ENCODE peak calls at places on chromosomes 3 and 15, in four cellular contexts. U is RWPE1, J is RWPE2, P is A549. V is an unnamed sample.

GRCh38 chr3:121796970-121797369 is 37.9 kb downstream of the IQCB1 start:
- DNase-seq in U (no peak), J (no peak), P (no peak), V (no peak)

GRCh38 chr3:190031887-190032752 is 88.6 kb downstream of the P3H2 start:
- DNase-seq in U (no peak), J (no peak), P (no peak), V (no peak)

GRCh38 chr3:160948273-160948672 is 156.9 kb downstream of the B3GALNT1 start:
- DNase-seq in U (no peak), J (no peak), P (no peak), V (no peak)

GRCh38 chr3:47418167-47419082 is 37.6 kb downstream of the PTPN23 start:
- DNase-seq in U (no peak), J (no peak), P (peak), V (no peak)

GRCh38 chr3:143362115-143362992 is 242.8 kb downstream of the CHST2 start:
- DNase-seq in U (no peak), J (no peak), P (no peak), V (no peak)

GRCh38 chr3:71397046-71397445 is 186.5 kb downstream of the FOXP1 start:
- DNase-seq in U (peak), J (no peak), P (peak), V (no peak)

GRCh38 chr3:25784971-25785370 is 1.7 kb upstream of the NGLY1 start:
- DNase-seq in U (no peak), J (no peak), P (no peak), V (no peak)

GRCh38 chr3:141881702-141882101 is 5.3 kb downstream of the ATP1B3 start:
- DNase-seq in U (no peak), J (no peak), P (no peak), V (no peak)

GRCh38 chr15:46677491-46677890 is 1039.8 kb upstream of the SEMA6D start:
- DNase-seq in U (no peak), J (no peak), P (no peak), V (no peak)

GRCh38 chr3:120418866-120419490 is 31.8 kb downstream of the FSTL1 start:
- DNase-seq in U (peak), J (no peak), P (peak), V (no peak)

GRCh38 chr3:174791161-174791560 is 68.0 kb upstream of the NAALADL2 start:
- DNase-seq in U (no peak), J (no peak), P (no peak), V (no peak)

GRCh38 chr3:122989856-122990575 is 37.5 kb downstream of the SEMA5B start:
- DNase-seq in U (no peak), J (no peak), P (no peak), V (no peak)

GRCh38 chr15:71755092-71755491 is 55.3 kb upstream of the NR2E3 start:
- DNase-seq in U (no peak), J (no peak), P (no peak), V (no peak)

GRCh38 chr3:61560452-61561373 is 658 bp upstream of the PTPRG start:
- DNase-seq in U (peak), J (peak), P (peak), V (peak)

GRCh38 chr3:3015472-3016089 is 94.6 kb downstream of the IL5RA start:
- DNase-seq in U (no peak), J (no peak), P (no peak), V (no peak)

GRCh38 chr3:154356009-154356408 is 31.7 kb upstream of the DHX36 start:
- DNase-seq in U (peak), J (no peak), P (no peak), V (no peak)

GRCh38 chr15:58489693-58490404 is 58.1 kb downstream of the LIPC start:
- DNase-seq in U (no peak), J (no peak), P (no peak), V (no peak)

DNA sequence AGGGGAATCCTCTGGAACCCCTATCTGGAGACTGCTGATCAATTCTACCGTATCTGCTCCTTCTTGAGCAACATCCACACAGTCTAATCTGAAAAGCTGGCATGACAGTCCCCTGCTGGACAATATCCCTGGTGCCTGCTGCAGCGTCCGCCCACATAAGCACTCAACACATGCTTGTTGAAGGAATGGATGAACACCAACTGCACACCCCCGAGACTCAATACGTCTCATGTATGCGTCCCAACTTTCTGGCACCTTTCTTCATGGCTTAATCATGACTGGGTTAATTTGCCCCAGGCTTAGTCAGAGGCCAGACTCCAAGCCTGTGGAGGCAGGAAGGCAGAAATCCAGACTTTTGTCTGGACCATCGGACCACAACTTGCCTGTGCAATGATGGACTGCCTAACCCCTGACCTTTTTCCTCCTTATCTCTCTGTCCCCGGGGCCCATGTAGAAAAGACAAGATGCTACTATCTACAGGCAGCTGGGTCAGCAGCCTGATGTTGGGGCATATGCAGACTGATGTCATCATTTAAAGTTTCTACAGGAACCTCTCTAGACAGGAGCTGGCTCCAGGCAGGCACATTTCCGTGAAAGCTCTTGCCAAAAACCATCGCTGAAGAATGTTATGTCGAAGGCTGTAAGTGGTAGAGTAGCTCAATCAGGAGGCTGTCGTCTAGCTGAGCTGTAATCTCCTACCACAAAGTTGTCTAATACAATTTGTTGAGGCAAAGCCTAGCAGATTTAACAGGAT is 114.1 kb upstream of the TPM1 start:
- DNase-seq in U (peak), J (no peak), P (peak), V (peak)
- H3K27ac ChIP-seq in U (peak), J (peak), P (peak), V (peak)

DNA sequence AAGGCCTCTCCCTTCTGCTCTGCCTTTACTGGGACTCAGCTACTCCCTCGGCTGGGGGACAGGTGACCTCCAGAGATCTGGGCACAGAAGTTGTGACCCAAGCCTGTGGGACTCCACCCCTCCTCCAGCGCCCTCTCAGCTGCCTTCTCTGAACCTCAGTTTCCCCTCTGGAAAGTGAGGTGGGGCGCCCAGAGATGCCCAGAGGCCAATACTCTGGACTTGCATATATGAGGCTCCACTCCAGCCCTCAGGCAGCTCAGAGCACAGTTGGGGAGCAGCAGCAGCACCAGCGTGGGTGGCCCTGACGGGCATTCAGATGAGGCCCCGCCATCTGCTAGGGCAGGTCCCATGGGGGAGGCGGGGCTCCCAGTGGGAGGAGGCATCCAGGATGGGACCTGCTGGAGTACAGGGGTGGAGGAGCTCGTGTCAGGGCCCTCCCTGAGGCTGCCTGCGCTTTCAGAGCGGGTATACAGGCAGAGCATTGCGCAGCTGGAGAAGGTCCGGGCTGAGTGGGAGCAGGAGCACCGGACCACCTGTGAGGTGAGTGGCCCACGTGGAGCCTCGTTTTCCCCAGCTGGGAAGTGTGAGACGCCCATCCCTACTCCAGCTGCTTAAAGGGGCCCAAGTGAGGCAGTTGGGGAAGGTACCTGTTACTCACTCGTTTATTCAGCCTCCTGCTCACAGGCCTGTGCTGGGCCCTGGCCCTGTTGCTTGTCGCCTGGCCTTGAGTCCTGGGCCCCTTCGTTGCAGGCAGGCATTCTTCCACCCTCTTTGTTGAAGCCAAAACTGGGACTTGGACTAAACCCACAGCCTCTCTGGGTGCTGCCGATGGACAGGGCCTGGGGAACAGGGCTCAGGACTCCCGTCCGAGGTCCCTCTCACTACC is 35.4 kb downstream of the PSTPIP1 start:
- DNase-seq in U (no peak), J (peak), P (no peak), V (no peak)
- H3K27ac ChIP-seq in U (no peak), J (no peak), P (no peak), V (no peak)

GRCh38 chr15:41926184-41927056 is 32.6 kb upstream of the SPTBN5 start:
- DNase-seq in U (no peak), J (no peak), P (no peak), V (no peak)
- H3K27ac ChIP-seq in U (no peak), J (no peak), P (peak), V (no peak)

GRCh38 chr3:177811835-177812234 is 614.6 kb upstream of the TBL1XR1 start:
- DNase-seq in U (no peak), J (no peak), P (no peak), V (no peak)

GRCh38 chr3:177807150-177807875 is 610.0 kb upstream of the TBL1XR1 start:
- DNase-seq in U (no peak), J (no peak), P (no peak), V (no peak)

GRCh38 chr3:177812492-177812891 is 615.2 kb upstream of the TBL1XR1 start:
- DNase-seq in U (no peak), J (no peak), P (no peak), V (no peak)

GRCh38 chr3:177811111-177811510 is 613.8 kb upstream of the TBL1XR1 start:
- DNase-seq in U (no peak), J (no peak), P (no peak), V (no peak)

GRCh38 chr3:177810162-177810623 is 612.9 kb upstream of the TBL1XR1 start:
- DNase-seq in U (peak), J (no peak), P (peak), V (peak)
- H3K27ac ChIP-seq in U (no peak), J (peak), P (peak), V (no peak)

DNA sequence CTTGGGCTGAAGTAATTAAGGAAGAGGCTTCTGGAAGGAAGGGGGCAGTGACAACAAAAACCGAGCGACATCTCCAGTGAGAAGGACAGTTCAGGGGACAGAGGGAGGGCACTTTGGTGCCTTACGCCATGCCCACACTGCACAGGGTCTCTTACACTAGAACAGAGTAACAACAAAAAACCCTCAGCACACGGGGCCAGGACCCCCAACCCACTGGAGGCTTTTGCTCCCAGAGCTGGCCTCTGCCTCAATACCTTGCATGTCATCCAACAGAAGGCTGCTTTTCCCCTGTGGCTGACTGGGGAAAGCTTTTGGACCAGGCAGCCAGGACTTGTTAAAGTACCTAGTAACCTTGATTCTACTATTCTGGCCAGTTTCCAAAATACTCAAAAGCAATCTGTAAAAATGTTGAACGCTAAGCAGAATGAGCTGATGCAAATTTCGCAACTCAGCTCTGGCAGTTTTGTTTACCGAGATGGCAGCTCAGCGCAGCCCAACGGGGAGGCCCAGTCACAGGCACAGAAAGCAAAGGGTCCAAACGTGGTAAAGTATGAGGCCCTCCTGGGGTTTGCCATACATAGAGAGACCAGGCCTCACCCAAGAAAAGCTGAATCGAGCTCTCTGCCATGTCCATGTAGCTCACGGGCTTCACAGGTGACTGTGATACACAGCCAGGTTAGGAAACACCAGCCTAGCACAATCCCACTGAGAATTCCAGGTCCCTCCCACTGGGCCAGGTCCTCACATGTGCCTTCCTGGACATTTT is 6.1 kb downstream of the CHCHD4 start:
- DNase-seq in U (no peak), J (no peak), P (no peak), V (no peak)
- H3K27ac ChIP-seq in U (peak), J (peak), P (no peak), V (no peak)

GRCh38 chr15:74621936-74622335 is 6.3 kb downstream of the CLK3 start:
- DNase-seq in U (no peak), J (no peak), P (no peak), V (no peak)

GRCh38 chr15:74626336-74626735 is 10.7 kb downstream of the CLK3 start:
- DNase-seq in U (no peak), J (peak), P (no peak), V (no peak)

GRCh38 chr15:74625693-74626092 is 10.1 kb downstream of the CLK3 start:
- DNase-seq in U (no peak), J (no peak), P (no peak), V (no peak)

GRCh38 chr15:74622758-74623157 is 7.1 kb downstream of the CLK3 start:
- DNase-seq in U (no peak), J (no peak), P (no peak), V (no peak)

DNA sequence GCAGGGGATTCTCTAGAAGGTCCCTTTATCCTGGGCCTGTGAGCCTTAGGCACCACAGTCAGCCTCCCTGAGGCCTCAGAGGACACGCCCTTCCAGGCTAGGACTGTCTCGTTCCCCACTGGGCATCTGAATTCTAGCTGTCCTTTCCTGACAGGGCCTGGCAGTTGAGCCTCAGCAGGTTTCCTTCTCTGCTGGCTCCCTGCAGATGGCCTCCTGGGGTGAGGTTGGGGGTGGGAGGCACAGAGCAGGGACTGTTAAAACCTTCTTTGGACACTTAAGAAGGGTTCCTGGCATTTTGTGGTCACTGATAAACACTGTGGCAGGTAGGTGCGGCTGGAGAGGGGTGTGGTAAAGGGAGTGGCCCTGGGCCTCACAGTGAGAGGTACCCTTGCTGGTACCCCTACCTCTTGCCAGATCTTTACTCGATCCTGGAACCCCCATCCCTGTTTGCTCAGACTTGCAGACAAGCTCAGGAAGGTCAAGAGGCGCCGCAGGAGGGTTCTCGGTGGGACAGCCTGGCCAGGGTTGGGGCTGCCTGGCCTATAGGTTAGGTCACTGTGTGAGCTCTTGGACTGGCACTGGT is 8.5 kb downstream of the CLK3 start:
- DNase-seq in U (no peak), J (no peak), P (no peak), V (no peak)
- H3K27ac ChIP-seq in U (peak), J (no peak), P (no peak), V (no peak)

DNA sequence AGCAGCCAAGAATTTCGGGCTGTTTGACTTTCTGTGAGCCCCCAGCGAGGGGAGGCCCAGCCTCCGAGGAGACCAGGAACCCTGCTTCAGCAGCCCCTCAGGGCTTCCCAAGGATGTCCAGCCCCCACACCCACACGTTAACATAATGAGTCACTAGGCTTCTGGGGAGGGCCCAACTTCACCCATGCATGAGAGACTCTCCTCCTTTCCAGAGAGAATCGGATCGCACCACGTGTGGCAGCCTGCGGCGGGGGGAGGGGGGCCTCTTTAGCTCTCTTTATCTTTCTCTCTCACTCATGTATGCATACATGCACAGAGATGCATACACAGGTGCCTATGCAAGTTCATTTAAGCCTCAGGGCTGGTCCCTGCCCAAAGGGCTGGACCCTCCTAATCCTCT is 3.1 kb upstream of the AP2M1 start:
- DNase-seq in U (peak), J (no peak), P (no peak), V (no peak)
- H3K27ac ChIP-seq in U (peak), J (no peak), P (no peak), V (peak)

GRCh38 chr3:37937156-37937555 is 53.4 kb upstream of the VILL start:
- DNase-seq in U (no peak), J (no peak), P (no peak), V (no peak)

GRCh38 chr3:37932505-37932904 is 58.1 kb upstream of the VILL start:
- DNase-seq in U (no peak), J (no peak), P (no peak), V (no peak)

GRCh38 chr3:37935290-37935668 is 55.3 kb upstream of the VILL start:
- DNase-seq in U (no peak), J (no peak), P (no peak), V (no peak)

GRCh38 chr3:37935756-37936666 is 54.6 kb upstream of the VILL start:
- DNase-seq in U (peak), J (no peak), P (no peak), V (peak)

DNA sequence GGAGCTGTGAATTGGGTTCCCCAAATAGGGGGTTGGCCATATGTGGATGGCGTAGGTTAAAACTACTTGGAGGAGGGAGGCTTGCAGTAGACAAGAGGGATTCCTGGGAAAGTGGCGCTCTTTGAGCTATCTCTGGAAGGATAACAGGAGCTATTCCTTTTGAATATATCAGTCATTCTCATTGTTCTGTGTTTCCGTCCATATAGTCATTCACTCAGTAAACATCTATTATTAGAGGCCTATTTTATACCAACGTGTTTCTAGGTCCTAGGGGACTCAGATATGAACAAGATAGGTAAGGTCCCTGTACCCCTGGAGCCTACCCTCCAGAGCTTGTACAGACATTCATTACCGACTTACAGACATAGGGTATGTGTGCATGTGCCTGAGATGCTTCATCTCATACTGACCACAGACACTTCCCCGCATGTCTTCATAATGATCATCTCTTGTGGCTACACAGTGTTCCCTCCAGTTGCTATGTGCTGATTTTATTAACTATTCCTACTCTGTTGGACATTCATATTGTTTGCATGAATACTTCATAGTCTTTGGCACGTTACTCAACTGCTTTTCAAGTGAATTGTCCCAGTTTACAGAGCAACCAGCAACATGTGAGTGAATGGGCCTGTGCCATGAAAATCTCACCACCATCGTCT is 55.8 kb upstream of the VILL start:
- DNase-seq in U (no peak), J (no peak), P (no peak), V (no peak)
- H3K27ac ChIP-seq in U (no peak), J (peak), P (peak), V (no peak)

GRCh38 chr15:84840255-84840654 is 23.1 kb downstream of the ALPK3 start:
- DNase-seq in U (no peak), J (no peak), P (no peak), V (no peak)
- H3K27ac ChIP-seq in U (no peak), J (no peak), P (peak), V (no peak)

GRCh38 chr3:99648091-99648490 is 9.7 kb downstream of the COL8A1 start:
- DNase-seq in U (no peak), J (no peak), P (no peak), V (no peak)

GRCh38 chr3:99647081-99647480 is 8.7 kb downstream of the COL8A1 start:
- DNase-seq in U (no peak), J (no peak), P (no peak), V (no peak)

GRCh38 chr3:99646107-99646435 is 7.7 kb downstream of the COL8A1 start:
- DNase-seq in U (no peak), J (no peak), P (no peak), V (no peak)

GRCh38 chr3:99645277-99646106 is 7.1 kb downstream of the COL8A1 start:
- DNase-seq in U (peak), J (no peak), P (no peak), V (no peak)

DNA sequence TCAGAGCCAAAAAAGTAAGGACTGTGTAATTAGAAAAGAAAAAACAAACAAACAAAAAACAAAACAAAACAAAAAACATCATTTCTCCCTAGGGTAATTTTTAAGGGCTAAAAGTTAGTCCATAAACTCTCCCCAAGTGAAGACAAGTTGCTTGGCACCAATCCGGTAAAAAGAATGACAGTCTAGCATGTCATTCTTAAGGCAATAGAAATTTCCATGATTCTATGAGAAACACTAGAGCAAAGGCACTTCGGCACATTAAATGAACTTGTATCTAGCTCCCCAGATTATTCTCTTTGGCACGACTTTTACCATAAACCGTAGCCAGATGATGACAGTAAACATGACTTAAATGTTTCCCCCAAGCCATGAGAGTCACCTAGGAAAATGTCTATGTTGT is 10.1 kb downstream of the COL8A1 start:
- DNase-seq in U (no peak), J (no peak), P (no peak), V (no peak)
- H3K27ac ChIP-seq in U (no peak), J (peak), P (no peak), V (no peak)

V was measured in AG04450.